ENCODE peak calls at places on chromosomes 4 and X, in five cellular contexts. E is Peyer's patch, B is HFF-Myc, P is ascending aorta, L is fibroblast of the aortic adventitia. C is an unnamed sample.

GRCh38 chrX:117095393-117095792 is 632.6 kb upstream of the CT83 start:
- DNase-seq in E (no peak), B (no peak), L (no peak), P (no peak), C (no peak)

GRCh38 chrX:97132654-97133415 is 249.1 kb downstream of the RPA4 start:
- DNase-seq in B (no peak), L (no peak), E (no peak), P (no peak), C (no peak)

GRCh38 chrX:7574325-7574724 is 268.6 kb upstream of the VCX start:
- DNase-seq in B (no peak), L (no peak), P (no peak), E (no peak), C (no peak)

GRCh38 chr4:17324431-17324830 is 187.5 kb downstream of the QDPR start:
- DNase-seq in L (peak), P (no peak), E (no peak), B (no peak), C (peak)

GRCh38 chrX:28847423-28847822 is 260.2 kb downstream of the IL1RAPL1 start:
- DNase-seq in E (no peak), L (peak), B (peak), P (no peak), C (peak)

GRCh38 chr4:118843237-118843636 is 7.3 kb upstream of the SEC24D start:
- DNase-seq in P (no peak), B (no peak), L (no peak), E (no peak), C (no peak)

GRCh38 chr4:4673070-4673469 is 131.2 kb upstream of the STX18 start:
- DNase-seq in E (peak), B (no peak), P (no peak), L (peak), C (no peak)

GRCh38 chr4:16297003-16297402 is 70.7 kb upstream of the TAPT1 start:
- DNase-seq in L (peak), E (no peak), P (no peak), B (no peak), C (no peak)

GRCh38 chr4:71472946-71473345 is 134.1 kb downstream of the SLC4A4 start:
- DNase-seq in P (no peak), B (peak), L (peak), E (no peak), C (peak)

GRCh38 chr4:2787230-2788100 is 5.4 kb upstream of the SH3BP2 start:
- DNase-seq in L (no peak), B (no peak), P (no peak), E (peak), C (no peak)

GRCh38 chr4:111208970-111209369 is 586.1 kb upstream of the PITX2 start:
- DNase-seq in L (no peak), E (no peak), P (no peak), B (no peak), C (no peak)

GRCh38 chrX:96619588-96619987 is 65.1 kb upstream of the DIAPH2 start:
- DNase-seq in B (no peak), P (no peak), L (peak), E (no peak), C (no peak)

GRCh38 chrX:1491851-1492349 is 39.2 kb upstream of the ASMTL start:
- DNase-seq in E (peak), L (no peak), P (no peak), B (no peak), C (no peak)

DNA sequence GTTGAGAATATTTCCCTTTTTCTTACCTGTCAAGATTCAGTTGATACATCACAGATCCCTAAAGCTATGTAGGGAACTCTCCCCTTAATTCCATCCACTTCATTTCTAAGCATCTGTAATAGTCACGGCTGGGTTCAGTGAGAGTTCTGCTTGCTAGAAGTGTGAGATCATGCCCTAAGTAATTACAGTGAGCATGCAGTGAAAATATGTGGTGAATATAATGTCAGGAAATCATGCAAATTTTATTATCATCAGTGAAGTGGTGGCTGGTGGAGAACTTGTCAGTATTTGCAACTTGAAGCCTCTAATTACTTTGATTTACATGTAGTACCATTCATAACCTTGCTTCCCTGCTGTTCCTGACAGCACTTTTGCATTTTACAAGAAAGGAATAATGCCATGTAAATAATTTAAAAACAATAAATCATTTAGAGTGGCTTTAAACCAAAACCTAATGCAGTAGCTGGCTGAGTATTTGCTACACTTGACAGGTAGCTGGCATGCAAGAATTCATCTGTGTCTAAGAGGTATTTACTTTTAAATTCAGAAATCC is 28.3 kb upstream of the CFAP299 start:
- DNase-seq in P (no peak), L (peak), B (no peak), E (no peak), C (peak)
- H3K4me3 ChIP-seq in P (no peak), L (no peak), B (no peak), E (no peak), C (peak)

DNA sequence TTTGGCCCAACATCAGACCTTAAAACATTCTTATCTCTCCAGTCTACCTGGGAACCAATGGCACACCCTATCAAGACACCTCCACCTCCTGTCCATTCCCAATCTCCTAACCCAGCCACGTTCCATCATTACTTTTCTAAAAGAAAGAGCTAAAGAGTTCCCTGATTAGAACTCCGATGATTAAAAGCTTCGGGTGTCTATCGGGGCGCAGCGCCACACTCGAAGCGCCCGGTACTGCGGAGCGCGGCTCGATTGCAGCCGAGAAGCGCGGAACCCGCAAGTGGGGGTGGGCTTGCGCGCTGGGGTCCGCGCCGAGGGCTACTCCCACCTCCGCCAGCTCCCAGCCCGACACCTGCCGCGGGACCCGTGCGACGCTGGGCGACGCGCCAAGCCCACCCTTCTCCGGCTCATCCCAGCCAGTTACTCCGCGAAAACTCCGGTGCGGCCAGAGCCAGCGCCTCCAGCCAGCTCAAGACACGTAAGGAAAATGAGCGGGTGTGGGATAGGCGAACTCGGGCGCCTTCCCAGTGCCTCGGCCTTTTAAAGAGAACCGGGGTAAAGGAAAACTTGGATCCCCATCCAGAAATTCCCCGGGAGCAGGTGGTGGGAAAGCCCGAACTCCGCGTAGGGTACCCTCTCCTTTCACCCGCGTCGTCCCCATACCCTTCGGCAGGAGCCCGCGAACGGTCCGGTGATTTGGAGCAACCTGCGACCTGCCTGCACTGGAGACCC is 601 bp downstream of the NPY1R start:
- DNase-seq in B (no peak), L (peak), E (peak), P (no peak), C (no peak)
- TF ChIP-seq CTCF in B (no peak), L (no peak), E (no peak), P (no peak), C (peak)

GRCh38 chr4:156377036-156377700 is 423.5 kb upstream of the CTSO start:
- DNase-seq in E (no peak), B (peak), P (no peak), L (peak), C (peak)
- H3K4me3 ChIP-seq in E (no peak), B (no peak), P (no peak), L (no peak), C (no peak)

GRCh38 chr4:10622728-10623127 is 61.8 kb downstream of the CLNK start:
- DNase-seq in P (no peak), B (no peak), E (no peak), L (no peak), C (no peak)
- TF ChIP-seq CTCF in P (no peak), B (peak), E (no peak), L (peak), C (peak)

DNA sequence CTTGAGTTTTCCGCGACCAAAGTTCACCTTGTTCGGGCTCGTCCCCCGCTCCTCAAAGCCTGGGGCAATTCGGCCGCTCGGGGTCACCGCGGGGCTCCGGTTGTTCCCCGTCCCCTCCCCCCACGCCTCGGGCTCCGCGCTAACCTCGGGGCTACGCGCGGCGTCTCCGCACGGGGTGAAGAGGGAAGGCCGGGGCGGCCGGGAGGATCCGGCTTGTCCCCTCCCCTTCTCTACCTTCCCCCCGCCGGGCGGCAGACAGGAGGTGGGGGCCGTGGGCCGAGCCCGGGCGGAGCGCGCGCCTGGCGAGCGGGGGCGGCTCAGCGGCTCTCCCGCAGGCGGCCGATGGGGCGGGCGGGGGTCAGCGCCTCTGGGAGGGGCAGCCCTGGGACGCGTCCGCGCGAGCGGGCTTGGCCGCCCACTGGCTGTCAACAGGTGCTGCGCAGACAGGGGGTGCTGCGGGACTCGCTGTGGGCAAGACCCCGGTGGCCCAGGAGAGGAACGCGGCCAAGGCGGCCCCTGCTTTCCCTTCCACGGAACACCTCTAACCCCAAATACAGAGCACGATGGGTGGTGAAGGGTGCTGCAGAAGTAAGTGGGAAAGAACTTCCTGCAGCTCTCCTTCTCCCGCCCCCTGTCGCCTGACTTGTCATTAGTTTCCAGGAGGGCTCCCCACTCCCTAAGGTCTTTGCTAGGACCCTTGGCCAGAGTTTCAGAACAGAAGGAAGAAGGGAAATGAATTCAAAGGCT is at the start of gene PDGFC:
- DNase-seq in B (no peak), P (peak), L (peak), E (peak), C (no peak)
- H3K4me3 ChIP-seq in B (peak), P (peak), L (peak), E (peak), C (peak)

GRCh38 chrX:45784590-45784989 is 583.9 kb upstream of the DIPK2B start:
- DNase-seq in E (no peak), P (no peak), B (no peak), L (no peak), C (no peak)
- TF ChIP-seq CTCF in E (no peak), P (no peak), B (no peak), L (no peak), C (no peak)